ENCODE peak calls at places on chromosomes 12 and 14, in four cellular contexts. One of them, this sample, is unnamed. For H3K4me1, the result is how much of the 10 kb centered on the place peaks cover.

GRCh38 chr12:39375206-39375808 is 67.6 kb downstream of the KIF21A start:
- DNase-seq in sigmoid colon: no peak
- DNase-seq in upper lobe of left lung: no peak
- DNase-seq in tibial nerve: no peak
- DNase-seq in this sample: no peak

GRCh38 chr14:92425101-92425500 is 88.5 kb upstream of the RIN3 start:
- DNase-seq in upper lobe of left lung: no peak
- DNase-seq in sigmoid colon: no peak
- DNase-seq in tibial nerve: no peak
- DNase-seq in this sample: no peak

GRCh38 chr14:100078997-100079561 is 13.9 kb downstream of the EVL start:
- DNase-seq in tibial nerve: no peak
- DNase-seq in upper lobe of left lung: peak
- DNase-seq in sigmoid colon: no peak
- DNase-seq in this sample: no peak

GRCh38 chr14:85565862-85566296 is 35.9 kb downstream of the FLRT2 start:
- DNase-seq in upper lobe of left lung: no peak
- DNase-seq in tibial nerve: no peak
- DNase-seq in sigmoid colon: no peak
- DNase-seq in this sample: no peak

GRCh38 chr14:101630056-101630960 is 69.0 kb downstream of the DIO3 start:
- DNase-seq in tibial nerve: no peak
- DNase-seq in sigmoid colon: no peak
- DNase-seq in upper lobe of left lung: no peak
- DNase-seq in this sample: no peak

GRCh38 chr12:74415633-74416032 is 122.0 kb upstream of the ATXN7L3B start:
- DNase-seq in sigmoid colon: no peak
- DNase-seq in tibial nerve: no peak
- DNase-seq in upper lobe of left lung: no peak
- DNase-seq in this sample: no peak

GRCh38 chr14:55138091-55138490 is 9.0 kb downstream of the LGALS3 start:
- DNase-seq in tibial nerve: no peak
- DNase-seq in upper lobe of left lung: no peak
- DNase-seq in sigmoid colon: no peak
- DNase-seq in this sample: no peak

GRCh38 chr12:7142057-7142644 is 12.0 kb downstream of the CLSTN3 start:
- DNase-seq in sigmoid colon: no peak
- DNase-seq in tibial nerve: peak
- DNase-seq in upper lobe of left lung: peak
- DNase-seq in this sample: no peak

GRCh38 chr12:120142231-120142877 is 25.8 kb upstream of the RAB35 start:
- DNase-seq in tibial nerve: no peak
- DNase-seq in upper lobe of left lung: no peak
- DNase-seq in sigmoid colon: no peak
- DNase-seq in this sample: no peak

GRCh38 chr14:96905825-96906224 is 108.6 kb downstream of the VRK1 start:
- DNase-seq in tibial nerve: peak
- DNase-seq in sigmoid colon: no peak
- DNase-seq in upper lobe of left lung: no peak
- DNase-seq in this sample: no peak

GRCh38 chr12:116320839-116321238 is 43.3 kb upstream of the MED13L start:
- DNase-seq in tibial nerve: no peak
- DNase-seq in sigmoid colon: no peak
- DNase-seq in upper lobe of left lung: no peak
- DNase-seq in this sample: no peak

GRCh38 chr12:48034835-48035805 is 30.8 kb upstream of the COL2A1 start:
- DNase-seq in tibial nerve: no peak
- DNase-seq in upper lobe of left lung: no peak
- DNase-seq in sigmoid colon: no peak
- DNase-seq in this sample: no peak

GRCh38 chr12:81942588-81942987 is 183.4 kb upstream of the PPFIA2 start:
- DNase-seq in sigmoid colon: no peak
- DNase-seq in tibial nerve: no peak
- DNase-seq in upper lobe of left lung: no peak
- DNase-seq in this sample: no peak

GRCh38 chr14:96139879-96140278 is 64.8 kb upstream of the BDKRB2 start:
- DNase-seq in sigmoid colon: no peak
- DNase-seq in tibial nerve: no peak
- DNase-seq in upper lobe of left lung: no peak
- DNase-seq in this sample: no peak

GRCh38 chr12:5459051-5459782 is 27.3 kb downstream of the NTF3 start:
- DNase-seq in sigmoid colon: no peak
- DNase-seq in upper lobe of left lung: no peak
- DNase-seq in tibial nerve: no peak
- DNase-seq in this sample: no peak

GRCh38 chr12:116336542-116337065 is 59.1 kb upstream of the MED13L start:
- DNase-seq in upper lobe of left lung: peak
- DNase-seq in tibial nerve: no peak
- DNase-seq in sigmoid colon: no peak
- DNase-seq in this sample: peak

GRCh38 chr12:144650-145284 is 69.2 kb downstream of the SLC6A12 start:
- DNase-seq in sigmoid colon: no peak
- DNase-seq in tibial nerve: no peak
- DNase-seq in upper lobe of left lung: no peak
- DNase-seq in this sample: no peak

GRCh38 chr12:51009038-51009437 is 17.1 kb downstream of the SLC11A2 start:
- DNase-seq in sigmoid colon: peak
- DNase-seq in upper lobe of left lung: peak
- DNase-seq in tibial nerve: peak
- DNase-seq in this sample: no peak

GRCh38 chr12:49917788-49918173 is 14.1 kb upstream of the FAIM2 start:
- DNase-seq in tibial nerve: no peak
- DNase-seq in sigmoid colon: no peak
- DNase-seq in upper lobe of left lung: no peak
- DNase-seq in this sample: no peak

GRCh38 chr12:132746621-132747020 is 15.0 kb downstream of the ANKLE2 start:
- DNase-seq in sigmoid colon: no peak
- DNase-seq in tibial nerve: no peak
- DNase-seq in upper lobe of left lung: no peak
- DNase-seq in this sample: no peak

GRCh38 chr14:56333361-56334279 is 215.4 kb downstream of the PELI2 start:
- DNase-seq in upper lobe of left lung: peak
- DNase-seq in sigmoid colon: no peak
- DNase-seq in tibial nerve: no peak
- DNase-seq in this sample: no peak

GRCh38 chr12:124625867-124626675 is 58.7 kb upstream of the NCOR2 start:
- DNase-seq in sigmoid colon: peak
- DNase-seq in upper lobe of left lung: peak
- DNase-seq in tibial nerve: peak
- DNase-seq in this sample: peak

GRCh38 chr12:124490584-124491305 is 76.7 kb downstream of the NCOR2 start:
- DNase-seq in tibial nerve: peak
- DNase-seq in sigmoid colon: peak
- DNase-seq in upper lobe of left lung: peak
- DNase-seq in this sample: peak

GRCh38 chr12:26841085-26841484 is 8.1 kb upstream of the ITPR2 start:
- DNase-seq in upper lobe of left lung: no peak
- DNase-seq in sigmoid colon: no peak
- DNase-seq in tibial nerve: no peak
- DNase-seq in this sample: no peak

GRCh38 chr12:26845984-26846383 is 13.0 kb upstream of the ITPR2 start:
- DNase-seq in sigmoid colon: no peak
- DNase-seq in upper lobe of left lung: peak
- DNase-seq in tibial nerve: no peak
- DNase-seq in this sample: no peak

GRCh38 chr12:26845057-26845666 is 12.2 kb upstream of the ITPR2 start:
- DNase-seq in tibial nerve: peak
- DNase-seq in sigmoid colon: peak
- DNase-seq in upper lobe of left lung: peak
- DNase-seq in this sample: no peak

GRCh38 chr12:26846419-26846818 is 13.4 kb upstream of the ITPR2 start:
- DNase-seq in tibial nerve: no peak
- DNase-seq in upper lobe of left lung: no peak
- DNase-seq in sigmoid colon: no peak
- DNase-seq in this sample: no peak

DNA sequence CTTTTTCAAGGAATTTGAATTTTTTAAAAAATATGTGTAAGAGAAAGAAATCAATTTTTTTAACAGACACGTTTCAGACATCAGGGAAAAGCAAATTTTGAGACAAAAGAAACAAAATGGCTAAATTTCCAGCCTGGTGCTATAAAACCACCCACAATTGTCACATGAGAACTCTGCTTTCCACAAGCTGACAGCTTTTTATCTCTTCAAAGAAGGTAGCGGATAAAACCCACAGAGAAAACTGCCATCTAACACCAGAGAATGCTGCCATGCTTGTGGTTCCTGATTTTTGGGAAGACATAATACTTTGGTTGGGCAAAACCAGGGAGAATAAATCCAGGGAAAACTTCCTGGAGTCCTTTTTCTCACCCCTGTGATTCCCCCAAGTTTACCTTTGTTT is 10.3 kb upstream of the ITPR2 start:
- DNase-seq in sigmoid colon: no peak
- DNase-seq in tibial nerve: no peak
- DNase-seq in upper lobe of left lung: no peak
- DNase-seq in this sample: no peak
- H3K4me1 ChIP-seq in sigmoid colon: under half
- H3K4me1 ChIP-seq in tibial nerve: under half
- H3K4me1 ChIP-seq in upper lobe of left lung: under half
- H3K4me1 ChIP-seq in this sample: under half

GRCh38 chr12:105273601-105274000 is 37.6 kb upstream of the APPL2 start:
- DNase-seq in upper lobe of left lung: no peak
- DNase-seq in sigmoid colon: no peak
- DNase-seq in tibial nerve: no peak
- DNase-seq in this sample: no peak

GRCh38 chr12:105272814-105273416 is 36.9 kb upstream of the APPL2 start:
- DNase-seq in upper lobe of left lung: no peak
- DNase-seq in sigmoid colon: no peak
- DNase-seq in tibial nerve: no peak
- DNase-seq in this sample: no peak

GRCh38 chr12:105272152-105272551 is 36.2 kb upstream of the APPL2 start:
- DNase-seq in tibial nerve: no peak
- DNase-seq in sigmoid colon: no peak
- DNase-seq in upper lobe of left lung: no peak
- DNase-seq in this sample: no peak

GRCh38 chr12:105275997-105276760 is 40.2 kb upstream of the APPL2 start:
- DNase-seq in sigmoid colon: no peak
- DNase-seq in upper lobe of left lung: no peak
- DNase-seq in tibial nerve: no peak
- DNase-seq in this sample: no peak

GRCh38 chr12:105274571-105274970 is 38.6 kb upstream of the APPL2 start:
- DNase-seq in upper lobe of left lung: no peak
- DNase-seq in tibial nerve: no peak
- DNase-seq in sigmoid colon: no peak
- DNase-seq in this sample: no peak
- TF ChIP-seq CTCF in upper lobe of left lung: no peak
- TF ChIP-seq CTCF in tibial nerve: no peak
- TF ChIP-seq CTCF in sigmoid colon: no peak
- TF ChIP-seq CTCF in this sample: no peak

DNA sequence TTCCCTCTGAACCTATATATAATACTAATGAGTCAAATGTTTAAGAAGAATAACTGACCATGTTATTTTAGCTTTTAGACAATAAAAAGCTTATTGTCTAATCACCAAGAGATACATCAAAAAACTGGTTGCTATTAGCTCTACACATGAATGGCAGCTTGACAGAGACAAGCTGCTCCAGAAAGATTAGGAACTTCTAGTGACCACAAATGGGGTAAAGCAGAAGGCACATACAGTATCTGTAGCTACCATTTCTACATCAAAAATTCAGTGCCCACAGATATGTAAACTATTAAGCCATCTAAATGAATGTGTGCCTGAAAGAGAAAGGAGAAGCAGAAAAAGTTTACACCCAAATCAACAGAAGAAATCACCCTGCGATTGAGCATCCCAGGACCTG is 2.4 kb downstream of the AREL1 start:
- DNase-seq in upper lobe of left lung: no peak
- DNase-seq in sigmoid colon: no peak
- DNase-seq in tibial nerve: no peak
- DNase-seq in this sample: no peak
- TF ChIP-seq EP300 in upper lobe of left lung: no peak
- TF ChIP-seq EP300 in sigmoid colon: no peak
- TF ChIP-seq EP300 in tibial nerve: no peak
- TF ChIP-seq EP300 in this sample: no peak

GRCh38 chr14:61564623-61565091 is 130.7 kb upstream of the HIF1A start:
- DNase-seq in tibial nerve: no peak
- DNase-seq in upper lobe of left lung: peak
- DNase-seq in sigmoid colon: no peak
- DNase-seq in this sample: no peak
- H3K4me1 ChIP-seq in tibial nerve: under half
- H3K4me1 ChIP-seq in upper lobe of left lung: half or more
- H3K4me1 ChIP-seq in sigmoid colon: under half
- H3K4me1 ChIP-seq in this sample: half or more

DNA sequence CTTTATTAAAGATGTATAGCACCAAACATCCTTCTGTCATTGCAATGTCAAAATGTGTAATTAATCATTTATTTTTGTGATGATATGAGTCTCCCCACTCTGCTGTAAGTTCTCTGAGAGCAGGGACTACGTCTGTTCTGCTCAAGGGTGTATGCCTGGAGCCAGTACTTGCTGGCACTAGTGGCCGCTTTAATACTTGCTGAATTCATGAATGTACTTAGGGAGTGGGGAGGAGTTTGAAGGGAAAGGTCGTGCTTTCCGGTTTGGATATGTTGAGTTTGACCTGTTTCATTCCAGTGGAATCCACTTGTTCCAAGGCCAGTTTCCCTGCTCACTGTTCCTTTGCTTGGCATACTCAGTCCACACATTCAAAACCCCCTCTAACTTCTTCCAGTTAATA is 1.9 kb upstream of the DCAF5 start:
- DNase-seq in tibial nerve: no peak
- DNase-seq in upper lobe of left lung: peak
- DNase-seq in sigmoid colon: no peak
- DNase-seq in this sample: no peak
- TF ChIP-seq CTCF in tibial nerve: no peak
- TF ChIP-seq CTCF in upper lobe of left lung: no peak
- TF ChIP-seq CTCF in sigmoid colon: no peak
- TF ChIP-seq CTCF in this sample: no peak

GRCh38 chr14:43692706-43693105 is 814.4 kb downstream of the FSCB start:
- DNase-seq in sigmoid colon: no peak
- DNase-seq in tibial nerve: no peak
- DNase-seq in upper lobe of left lung: no peak
- DNase-seq in this sample: no peak
- TF ChIP-seq EP300 in sigmoid colon: no peak
- TF ChIP-seq EP300 in tibial nerve: no peak
- TF ChIP-seq EP300 in upper lobe of left lung: no peak
- TF ChIP-seq EP300 in this sample: no peak

This sample was measured in suprapubic skin.